ENCODE peak calls at places on chromosomes 1 and 21, in four cellular contexts. A is nephron progenitor cell; L is CD8-positive, alpha-beta T cell; P is GM06990. W is an unnamed sample.

GRCh38 chr1:27292111-27292510 is 29.9 kb upstream of the TMEM222 start:
- DNase-seq in A (no peak), L (no peak), P (no peak), W (no peak)

GRCh38 chr1:52751589-52752306 is 25.5 kb downstream of the ZYG11B start:
- DNase-seq in A (no peak), L (no peak), P (no peak), W (no peak)

GRCh38 chr21:31317688-31318087 is 26.4 kb downstream of the TIAM1 start:
- DNase-seq in A (no peak), L (no peak), P (no peak), W (no peak)

GRCh38 chr1:7704214-7705047 is 66.7 kb upstream of the VAMP3 start:
- DNase-seq in A (peak), L (peak), P (peak), W (peak)

GRCh38 chr1:48931571-48932251 is 155.0 kb upstream of the BEND5 start:
- DNase-seq in A (no peak), L (no peak), P (no peak), W (no peak)

GRCh38 chr1:166905136-166905535 is 29.1 kb upstream of the TADA1 start:
- DNase-seq in A (no peak), L (no peak), P (no peak), W (no peak)

GRCh38 chr1:22428672-22429071 is 23.0 kb upstream of the ZBTB40 start:
- DNase-seq in A (no peak), L (no peak), P (no peak), W (no peak)

GRCh38 chr1:151888972-151889570 is 20.2 kb downstream of the THEM4 start:
- DNase-seq in A (no peak), L (no peak), P (no peak), W (no peak)

GRCh38 chr1:205009666-205010065 is 33.3 kb upstream of the CNTN2 start:
- DNase-seq in A (no peak), L (no peak), P (no peak), W (no peak)

GRCh38 chr21:21163904-21164303 is 165.7 kb downstream of the NCAM2 start:
- DNase-seq in A (peak), L (peak), P (no peak), W (peak)

GRCh38 chr1:159829822-159830455 is 3.3 kb downstream of the SLAMF8 start:
- DNase-seq in A (no peak), L (no peak), P (no peak), W (no peak)

GRCh38 chr1:172269644-172270043 is 150.8 kb upstream of the C1orf105 start:
- DNase-seq in A (no peak), L (no peak), P (no peak), W (no peak)

GRCh38 chr21:16154961-16155360 is 425.2 kb downstream of the USP25 start:
- DNase-seq in A (no peak), L (no peak), P (no peak), W (no peak)

GRCh38 chr1:230195199-230195598 is 128.2 kb downstream of the GALNT2 start:
- DNase-seq in A (no peak), L (no peak), P (no peak), W (no peak)

GRCh38 chr1:7379445-7379971 is 391.6 kb upstream of the VAMP3 start:
- DNase-seq in A (peak), L (no peak), P (no peak), W (no peak)

GRCh38 chr1:23951646-23952095 is 8.0 kb upstream of the PNRC2 start:
- DNase-seq in A (no peak), L (no peak), P (no peak), W (no peak)

GRCh38 chr1:84379128-84379527 is 19.2 kb upstream of the DNASE2B start:
- DNase-seq in A (no peak), L (no peak), P (no peak), W (no peak)

GRCh38 chr1:84385347-84385746 is 12.9 kb upstream of the DNASE2B start:
- DNase-seq in A (no peak), L (no peak), P (no peak), W (no peak)

GRCh38 chr1:84377480-84378095 is 20.7 kb upstream of the DNASE2B start:
- DNase-seq in A (no peak), L (no peak), P (no peak), W (peak)

GRCh38 chr1:84379781-84380180 is 18.5 kb upstream of the DNASE2B start:
- DNase-seq in A (no peak), L (no peak), P (no peak), W (no peak)

DNA sequence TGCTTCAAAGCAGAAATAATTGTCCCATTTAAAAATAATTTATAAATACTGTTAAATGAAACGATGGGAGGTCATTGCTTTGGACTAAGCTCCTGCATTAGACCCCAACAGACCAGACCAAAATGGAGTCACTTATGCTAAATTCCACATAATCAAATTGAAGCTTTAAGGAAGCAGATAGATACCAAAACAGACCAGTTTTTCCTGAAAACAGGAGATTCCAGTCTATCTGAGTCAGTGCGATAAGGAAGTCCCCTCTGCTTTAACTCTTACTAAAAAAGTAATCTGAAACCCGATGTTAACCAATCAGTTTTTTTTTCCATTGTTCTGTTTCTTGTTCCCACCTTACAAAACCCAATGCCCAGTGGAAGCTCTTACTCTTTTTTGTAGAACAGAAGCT is 16.2 kb upstream of the DNASE2B start:
- DNase-seq in A (no peak), L (no peak), P (no peak), W (no peak)
- TF ChIP-seq CTCF in A (no peak), L (no peak), P (no peak), W (no peak)

GRCh38 chr1:216535059-216535458 is 111.8 kb upstream of the USH2A start:
- DNase-seq in A (no peak), L (no peak), P (no peak), W (no peak)
- TF ChIP-seq CTCF in A (no peak), L (no peak), P (no peak), W (no peak)

DNA sequence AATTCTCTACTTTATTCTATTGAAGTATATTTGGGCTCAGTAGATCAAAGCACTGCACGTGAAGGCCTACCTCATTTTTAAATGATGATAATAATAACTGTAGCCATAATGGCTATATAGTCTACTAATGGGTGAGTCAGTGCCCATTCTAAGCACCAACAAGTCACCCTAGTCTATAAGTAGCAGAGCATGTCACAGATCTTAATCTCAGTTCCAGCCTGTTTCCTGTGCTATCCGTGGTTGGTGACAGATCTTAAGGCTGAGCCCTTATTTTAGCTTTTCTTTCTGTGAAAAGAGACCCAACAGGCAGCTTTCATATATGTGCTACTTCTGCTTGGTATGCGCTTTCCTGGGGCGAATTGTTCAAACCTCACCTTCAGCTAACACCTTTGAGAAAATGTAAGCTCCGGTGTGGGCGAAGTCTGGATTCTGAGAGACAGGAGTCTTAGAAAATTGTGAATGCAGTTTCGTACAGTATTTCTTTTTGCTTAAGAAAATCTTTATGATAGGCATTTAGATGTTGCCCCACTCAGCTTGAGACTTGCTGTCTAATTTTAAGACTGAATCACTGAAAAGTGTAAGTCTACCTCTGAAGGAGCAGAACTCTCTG is 59.5 kb downstream of the FMN2 start:
- DNase-seq in A (no peak), L (no peak), P (no peak), W (no peak)
- TF ChIP-seq CTCF in A (no peak), L (no peak), P (no peak), W (no peak)

DNA sequence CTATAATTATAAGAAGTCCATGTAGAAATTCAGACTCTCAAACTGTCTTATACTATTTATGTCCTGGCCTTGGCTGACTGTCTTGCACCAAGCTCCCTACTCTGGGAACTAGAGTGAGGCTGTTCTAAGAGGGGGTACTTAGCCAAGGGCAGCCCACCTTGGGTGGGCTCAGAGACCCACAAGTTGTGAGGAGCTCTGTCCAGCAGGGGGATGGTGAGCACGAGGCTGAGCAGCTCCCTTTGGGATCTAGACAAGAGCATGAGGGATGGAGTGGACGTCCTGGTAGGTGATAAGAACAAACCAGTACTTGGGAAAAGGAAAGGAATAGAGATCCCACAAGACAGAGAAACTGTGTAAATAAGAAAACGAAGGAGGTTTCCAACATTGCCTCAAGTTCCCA is 127.1 kb upstream of the SLC44A3 start:
- DNase-seq in A (no peak), L (no peak), P (no peak), W (no peak)
- TF ChIP-seq CTCF in A (no peak), L (no peak), P (no peak), W (no peak)

GRCh38 chr1:15283500-15283899 is 36.5 kb downstream of the FHAD1 start:
- DNase-seq in A (no peak), L (no peak), P (no peak), W (no peak)
- TF ChIP-seq CTCF in A (no peak), L (no peak), P (no peak), W (no peak)

GRCh38 chr1:221863635-221864034 is 121.7 kb upstream of the DUSP10 start:
- DNase-seq in A (no peak), L (no peak), P (no peak), W (no peak)
- TF ChIP-seq CTCF in A (no peak), L (no peak), P (no peak), W (no peak)

GRCh38 chr1:30106125-30106524 is 617.3 kb downstream of the MATN1 start:
- DNase-seq in A (peak), L (no peak), P (no peak), W (no peak)
- TF ChIP-seq CTCF in A (peak), L (peak), P (peak), W (no peak)